ENCODE peak calls at places on chromosomes 2 and 18, in six cellular contexts. A is prostate gland, L is upper lobe of left lung, B is stomach, M is suprapubic skin, U is HCT116. F is an unnamed sample.

GRCh38 chr2:218679119-218679518 is 7.2 kb downstream of the STK36 start:
- DNase-seq in A (no peak), L (no peak), B (no peak), M (no peak), U (no peak), F (no peak)

GRCh38 chr2:113965644-113966043 is 75.8 kb downstream of the ACTR3 start:
- DNase-seq in A (no peak), L (no peak), B (no peak), M (no peak), U (peak), F (no peak)

GRCh38 chr2:55175254-55176093 is 56.6 kb downstream of the CLHC1 start:
- DNase-seq in A (no peak), L (no peak), B (no peak), M (no peak), U (peak), F (no peak)

GRCh38 chr18:57744211-57744694 is 58.9 kb downstream of the ATP8B1 start:
- DNase-seq in A (peak), L (no peak), B (peak), M (no peak), U (no peak), F (no peak)

GRCh38 chr2:44086639-44087036 is 82.0 kb upstream of the PPM1B start:
- DNase-seq in A (no peak), L (peak), B (no peak), M (no peak), U (no peak), F (no peak)

GRCh38 chr2:39991298-39991697 is 212.2 kb upstream of the THUMPD2 start:
- DNase-seq in A (no peak), L (no peak), B (no peak), M (no peak), U (no peak), F (no peak)

GRCh38 chr18:41004320-41004719 is 950.7 kb upstream of the PIK3C3 start:
- DNase-seq in A (no peak), L (no peak), B (no peak), M (no peak), U (no peak), F (no peak)

GRCh38 chr2:161138429-161138828 is 21.8 kb upstream of the TANK start:
- DNase-seq in A (no peak), L (no peak), B (no peak), M (no peak), U (no peak), F (no peak)

GRCh38 chr18:58176915-58177717 is 133.1 kb downstream of the NEDD4L start:
- DNase-seq in A (peak), L (no peak), B (no peak), M (peak), U (no peak), F (no peak)

GRCh38 chr18:11872479-11873136 is 21.4 kb downstream of the CHMP1B start:
- DNase-seq in A (no peak), L (no peak), B (peak), M (no peak), U (peak), F (no peak)

GRCh38 chr18:69838620-69839411 is 108.9 kb downstream of the CD226 start:
- DNase-seq in A (no peak), L (no peak), B (no peak), M (no peak), U (peak), F (no peak)

GRCh38 chr2:126586321-126586720 is 69.6 kb upstream of the GYPC start:
- DNase-seq in A (no peak), L (no peak), B (no peak), M (no peak), U (no peak), F (no peak)

GRCh38 chr2:176683565-176684210 is 414.4 kb downstream of the MTX2 start:
- DNase-seq in A (no peak), L (no peak), B (no peak), M (no peak), U (no peak), F (no peak)

GRCh38 chr2:112869258-112869842 is 32.8 kb upstream of the IL1B start:
- DNase-seq in A (peak), L (no peak), B (peak), M (peak), U (peak), F (peak)

GRCh38 chr2:46656640-46657039 is 177.3 kb downstream of the TMEM247 start:
- DNase-seq in A (no peak), L (no peak), B (no peak), M (no peak), U (no peak), F (no peak)

GRCh38 chr2:187390891-187391290 is 57.2 kb downstream of the CALCRL start:
- DNase-seq in A (no peak), L (no peak), B (no peak), M (no peak), U (peak), F (no peak)

GRCh38 chr2:73386894-73387636 is 1.4 kb downstream of the ALMS1 start:
- DNase-seq in A (no peak), L (no peak), B (no peak), M (no peak), U (no peak), F (no peak)

GRCh38 chr18:48777026-48777736 is 173.6 kb downstream of the SMAD7 start:
- DNase-seq in A (peak), L (peak), B (peak), M (no peak), U (no peak), F (no peak)

GRCh38 chr2:119223521-119224390 is at the start of gene STEAP3:
- DNase-seq in A (peak), L (peak), B (peak), M (peak), U (peak), F (peak)

GRCh38 chr2:119225926-119226325 is 2.3 kb downstream of the STEAP3 start:
- DNase-seq in A (no peak), L (no peak), B (no peak), M (no peak), U (no peak), F (no peak)

GRCh38 chr2:119227346-119227745 is 3.7 kb downstream of the STEAP3 start:
- DNase-seq in A (no peak), L (no peak), B (no peak), M (no peak), U (no peak), F (no peak)

GRCh38 chr2:119224391-119224972 is 848 bp downstream of the STEAP3 start:
- DNase-seq in A (no peak), L (peak), B (no peak), M (no peak), U (no peak), F (no peak)

DNA sequence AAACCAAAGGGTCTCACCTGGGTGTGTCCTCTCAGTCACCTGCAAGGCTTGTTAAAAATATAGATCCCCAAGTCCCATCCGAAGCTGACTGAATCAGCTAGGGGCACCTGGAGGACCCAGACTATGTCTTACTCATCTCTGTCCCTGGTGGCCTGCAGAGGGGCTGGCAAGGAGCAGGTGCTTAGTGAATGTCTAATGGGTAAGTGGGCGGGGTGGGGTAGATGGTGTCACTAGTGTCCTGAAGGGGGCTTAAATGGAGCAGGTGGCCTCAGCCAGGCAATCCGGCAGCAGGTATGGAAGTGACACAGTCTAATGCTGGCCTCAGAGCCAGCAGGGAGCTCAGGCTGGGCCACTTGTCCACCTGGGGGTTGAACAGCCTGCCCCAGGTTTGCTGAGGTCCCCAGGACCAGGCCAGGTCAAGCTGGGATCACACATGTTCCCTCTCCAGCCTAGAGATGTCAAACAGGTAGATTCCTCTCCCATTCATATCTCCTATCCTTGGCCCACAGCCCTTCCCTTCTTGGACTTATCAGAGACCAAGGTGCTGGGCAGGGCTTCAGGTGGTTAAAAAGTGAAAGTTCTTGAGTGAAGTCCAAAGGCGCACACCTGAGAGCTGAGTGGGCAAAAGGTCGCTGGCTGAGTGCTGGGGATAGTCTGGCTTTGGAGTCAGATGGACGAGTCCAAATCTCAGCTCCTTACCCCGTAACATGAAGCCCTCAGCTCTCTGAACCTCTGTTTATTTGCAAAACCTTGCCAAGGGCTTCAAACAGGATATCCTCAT is 1.6 kb downstream of the STEAP3 start:
- DNase-seq in A (no peak), L (no peak), B (peak), M (no peak), U (no peak), F (no peak)
- TF ChIP-seq POLR2AphosphoS5 in A (no peak), L (no peak), B (peak), M (no peak), U (no peak), F (no peak)

DNA sequence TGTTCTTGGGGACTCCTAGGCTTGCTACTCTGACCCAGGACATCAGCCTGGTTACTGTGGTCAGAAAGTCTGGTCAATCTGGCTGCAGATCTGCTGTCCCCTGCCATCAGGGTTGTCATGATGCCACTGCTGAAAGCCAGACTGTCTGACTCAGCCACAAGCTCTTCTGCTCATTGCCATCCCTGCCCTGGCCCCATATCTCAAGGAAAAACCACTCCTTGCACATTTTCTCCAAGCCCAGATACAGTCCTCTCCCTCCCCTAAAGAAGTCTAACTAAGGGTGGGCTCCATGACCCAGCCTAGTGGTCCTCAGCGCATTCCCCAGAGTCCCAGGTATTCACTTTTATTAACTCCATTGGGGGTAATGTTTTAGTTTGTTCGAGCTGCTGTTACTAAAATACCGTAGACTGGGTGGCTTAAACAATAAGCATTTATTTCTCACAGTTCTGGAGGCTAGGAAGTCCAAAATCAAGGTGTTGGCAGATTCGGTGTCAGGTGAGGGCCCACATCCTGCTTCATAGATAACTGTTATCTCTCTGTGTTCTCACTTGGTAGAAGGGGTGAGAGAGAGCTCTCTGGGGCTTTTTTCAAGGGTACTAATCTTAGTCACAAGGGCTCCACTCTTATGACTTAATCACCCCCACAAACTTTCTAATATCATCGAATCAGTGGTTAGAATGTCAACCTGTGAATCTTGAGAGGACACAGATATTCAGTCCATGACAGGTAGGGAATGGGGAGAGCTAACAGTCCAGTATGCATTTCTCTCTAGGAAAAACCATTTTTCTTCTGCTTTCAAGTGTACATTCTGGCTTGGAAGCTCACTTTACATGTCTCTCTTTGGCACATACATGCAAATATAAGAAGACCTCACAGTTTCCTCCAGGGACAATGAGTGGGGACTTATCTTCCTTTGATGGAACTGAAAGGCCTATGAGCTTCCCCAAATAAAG is 94.8 kb upstream of the CXCR4 start:
- DNase-seq in A (no peak), L (no peak), B (no peak), M (no peak), U (no peak), F (no peak)
- H3K4me3 ChIP-seq in A (no peak), L (no peak), B (no peak), M (no peak), U (no peak), F (no peak)

GRCh38 chr2:71637736-71638135 is 184.4 kb downstream of the DYSF start:
- DNase-seq in A (no peak), L (no peak), B (no peak), M (no peak), U (no peak), F (no peak)
- TF ChIP-seq POLR2AphosphoS5 in A (no peak), L (no peak), B (no peak), M (no peak), U (no peak), F (no peak)

GRCh38 chr2:10344105-10345066 is 41.7 kb downstream of the HPCAL1 start:
- DNase-seq in A (no peak), L (no peak), B (no peak), M (no peak), U (no peak), F (no peak)

GRCh38 chr2:10345813-10346212 is 43.1 kb downstream of the HPCAL1 start:
- DNase-seq in A (no peak), L (no peak), B (no peak), M (no peak), U (no peak), F (no peak)

GRCh38 chr2:10345126-10345525 is 42.4 kb downstream of the HPCAL1 start:
- DNase-seq in A (no peak), L (no peak), B (no peak), M (no peak), U (no peak), F (no peak)

GRCh38 chr2:10347559-10347941 is 44.8 kb downstream of the HPCAL1 start:
- DNase-seq in A (no peak), L (no peak), B (no peak), M (no peak), U (no peak), F (no peak)

GRCh38 chr2:10346929-10347558 is 44.3 kb downstream of the HPCAL1 start:
- DNase-seq in A (no peak), L (no peak), B (no peak), M (no peak), U (no peak), F (no peak)
- H3K4me3 ChIP-seq in A (no peak), L (no peak), B (no peak), M (no peak), U (no peak), F (no peak)

GRCh38 chr2:64751286-64752260 is 97.9 kb upstream of the SERTAD2 start:
- DNase-seq in A (peak), L (peak), B (peak), M (peak), U (peak), F (no peak)
- TF ChIP-seq POLR2AphosphoS5 in A (peak), L (peak), B (peak), M (peak), U (peak), F (peak)